ENCODE peak calls at places on chromosomes 5 and 9, in eight cellular contexts. One of them, this sample, is unnamed.
A peak's percentile ranks its signal among the peaks of the same experiment; 100 is the strongest.

GRCh38 chr5:171776747-171777419 is 8.7 kb upstream of the SMIM23 start:
- DNase-seq in GM03348: peak; percentile 75
- DNase-seq in BJ: no peak
- DNase-seq in esophagus muscularis mucosa: peak; percentile 26
- DNase-seq in EL: no peak
- DNase-seq in germinal center: no peak
- DNase-seq in T-helper 17 cell: no peak
- DNase-seq in NCI-H1105: no peak
- DNase-seq in this sample: no peak

GRCh38 chr9:81619353-81620008 is 69.9 kb downstream of the TLE1 start:
- DNase-seq in GM03348: peak; percentile 73
- DNase-seq in BJ: peak; percentile 72
- DNase-seq in esophagus muscularis mucosa: no peak
- DNase-seq in EL: peak; percentile 78
- DNase-seq in germinal center: no peak
- DNase-seq in T-helper 17 cell: no peak
- DNase-seq in NCI-H1105: no peak
- DNase-seq in this sample: no peak

GRCh38 chr9:107518037-107518786 is 28.6 kb upstream of the KLF4 start:
- DNase-seq in GM03348: no peak
- DNase-seq in BJ: no peak
- DNase-seq in esophagus muscularis mucosa: no peak
- DNase-seq in EL: no peak
- DNase-seq in germinal center: no peak
- DNase-seq in T-helper 17 cell: no peak
- DNase-seq in NCI-H1105: no peak
- DNase-seq in this sample: no peak

GRCh38 chr5:83142526-83142925 is 65.2 kb downstream of the XRCC4 start:
- DNase-seq in GM03348: no peak
- DNase-seq in BJ: no peak
- DNase-seq in esophagus muscularis mucosa: no peak
- DNase-seq in EL: no peak
- DNase-seq in germinal center: no peak
- DNase-seq in T-helper 17 cell: no peak
- DNase-seq in NCI-H1105: no peak
- DNase-seq in this sample: no peak

GRCh38 chr5:127909821-127910220 is 173.7 kb upstream of the SLC12A2 start:
- DNase-seq in GM03348: no peak
- DNase-seq in BJ: no peak
- DNase-seq in esophagus muscularis mucosa: no peak
- DNase-seq in EL: no peak
- DNase-seq in germinal center: no peak
- DNase-seq in T-helper 17 cell: no peak
- DNase-seq in NCI-H1105: no peak
- DNase-seq in this sample: no peak

GRCh38 chr5:66710557-66710956 is 114.4 kb downstream of the MAST4 start:
- DNase-seq in GM03348: peak; percentile 8
- DNase-seq in BJ: no peak
- DNase-seq in esophagus muscularis mucosa: no peak
- DNase-seq in EL: no peak
- DNase-seq in germinal center: no peak
- DNase-seq in T-helper 17 cell: no peak
- DNase-seq in NCI-H1105: no peak
- DNase-seq in this sample: no peak

GRCh38 chr9:88742483-88742882 is 207.5 kb downstream of the NXNL2 start:
- DNase-seq in GM03348: peak; percentile 84
- DNase-seq in BJ: peak; percentile 61
- DNase-seq in esophagus muscularis mucosa: peak; percentile 92
- DNase-seq in EL: peak; percentile 56
- DNase-seq in germinal center: no peak
- DNase-seq in T-helper 17 cell: no peak
- DNase-seq in NCI-H1105: no peak
- DNase-seq in this sample: no peak

GRCh38 chr9:20940447-20941176 is 90.8 kb downstream of the HACD4 start:
- DNase-seq in GM03348: no peak
- DNase-seq in BJ: no peak
- DNase-seq in esophagus muscularis mucosa: no peak
- DNase-seq in EL: no peak
- DNase-seq in germinal center: no peak
- DNase-seq in T-helper 17 cell: no peak
- DNase-seq in NCI-H1105: no peak
- DNase-seq in this sample: no peak

GRCh38 chr5:55993628-55994501 is 898 bp downstream of the IL6ST start:
- DNase-seq in GM03348: no peak
- DNase-seq in BJ: no peak
- DNase-seq in esophagus muscularis mucosa: no peak
- DNase-seq in EL: no peak
- DNase-seq in germinal center: peak; percentile 16
- DNase-seq in T-helper 17 cell: no peak
- DNase-seq in NCI-H1105: peak; percentile 1
- DNase-seq in this sample: no peak

GRCh38 chr9:130938652-130939404 is at the start of gene FIBCD1:
- DNase-seq in GM03348: peak; percentile 85
- DNase-seq in BJ: no peak
- DNase-seq in esophagus muscularis mucosa: no peak
- DNase-seq in EL: peak; percentile 64
- DNase-seq in germinal center: peak; percentile 47
- DNase-seq in T-helper 17 cell: no peak
- DNase-seq in NCI-H1105: no peak
- DNase-seq in this sample: peak; percentile 94

GRCh38 chr9:83313771-83314170 is 224.4 kb downstream of the FRMD3 start:
- DNase-seq in GM03348: no peak
- DNase-seq in BJ: no peak
- DNase-seq in esophagus muscularis mucosa: no peak
- DNase-seq in EL: no peak
- DNase-seq in germinal center: no peak
- DNase-seq in T-helper 17 cell: no peak
- DNase-seq in NCI-H1105: peak; percentile 60
- DNase-seq in this sample: no peak

GRCh38 chr9:106796771-106797170 is 66.2 kb upstream of the ZNF462 start:
- DNase-seq in GM03348: no peak
- DNase-seq in BJ: no peak
- DNase-seq in esophagus muscularis mucosa: no peak
- DNase-seq in EL: peak; percentile 40
- DNase-seq in germinal center: no peak
- DNase-seq in T-helper 17 cell: no peak
- DNase-seq in NCI-H1105: no peak
- DNase-seq in this sample: no peak

GRCh38 chr5:141623621-141624020 is 4.8 kb upstream of the DIAPH1 start:
- DNase-seq in GM03348: no peak
- DNase-seq in BJ: no peak
- DNase-seq in esophagus muscularis mucosa: no peak
- DNase-seq in EL: no peak
- DNase-seq in germinal center: no peak
- DNase-seq in T-helper 17 cell: no peak
- DNase-seq in NCI-H1105: no peak
- DNase-seq in this sample: no peak

This sample was measured in K562.